ENCODE peak calls at places on chromosomes 16 and 17, in six cellular contexts. Q is heart right ventricle; T is fibroblast of lung; H is A549; I is CD4-positive, CD25-positive, alpha-beta regulatory T cell; L is upper lobe of right lung. U is an unnamed sample.

GRCh38 chr17:57648720-57649119 is 96.4 kb downstream of the CCDC182 start:
- DNase-seq in Q (no peak), T (no peak), H (no peak), I (no peak), L (no peak), U (no peak)

GRCh38 chr17:48995871-48996695 is 1.1 kb upstream of the IGF2BP1 start:
- DNase-seq in Q (no peak), T (no peak), H (peak), I (no peak), L (no peak), U (no peak)

GRCh38 chr17:32813021-32813420 is 63.9 kb downstream of the MYO1D start:
- DNase-seq in Q (no peak), T (peak), H (no peak), I (no peak), L (no peak), U (no peak)

GRCh38 chr17:17044846-17045561 is 2.7 kb downstream of the MPRIP start:
- DNase-seq in Q (no peak), T (peak), H (peak), I (peak), L (peak), U (no peak)

GRCh38 chr17:60857521-60857920 is 179.9 kb downstream of the BCAS3 start:
- DNase-seq in Q (no peak), T (no peak), H (no peak), I (no peak), L (no peak), U (no peak)

GRCh38 chr16:24428751-24429150 is 110.6 kb upstream of the RBBP6 start:
- DNase-seq in Q (no peak), T (no peak), H (no peak), I (no peak), L (no peak), U (no peak)

GRCh38 chr17:8948462-8948861 is 17.0 kb downstream of the PIK3R5 start:
- DNase-seq in Q (no peak), T (no peak), H (no peak), I (no peak), L (no peak), U (no peak)

GRCh38 chr17:28327709-28328108 is 7.6 kb downstream of the IFT20 start:
- DNase-seq in Q (no peak), T (peak), H (peak), I (no peak), L (no peak), U (no peak)

GRCh38 chr16:72901012-72901411 is 146.9 kb downstream of the ZFHX3 start:
- DNase-seq in Q (no peak), T (no peak), H (no peak), I (no peak), L (no peak), U (no peak)

DNA sequence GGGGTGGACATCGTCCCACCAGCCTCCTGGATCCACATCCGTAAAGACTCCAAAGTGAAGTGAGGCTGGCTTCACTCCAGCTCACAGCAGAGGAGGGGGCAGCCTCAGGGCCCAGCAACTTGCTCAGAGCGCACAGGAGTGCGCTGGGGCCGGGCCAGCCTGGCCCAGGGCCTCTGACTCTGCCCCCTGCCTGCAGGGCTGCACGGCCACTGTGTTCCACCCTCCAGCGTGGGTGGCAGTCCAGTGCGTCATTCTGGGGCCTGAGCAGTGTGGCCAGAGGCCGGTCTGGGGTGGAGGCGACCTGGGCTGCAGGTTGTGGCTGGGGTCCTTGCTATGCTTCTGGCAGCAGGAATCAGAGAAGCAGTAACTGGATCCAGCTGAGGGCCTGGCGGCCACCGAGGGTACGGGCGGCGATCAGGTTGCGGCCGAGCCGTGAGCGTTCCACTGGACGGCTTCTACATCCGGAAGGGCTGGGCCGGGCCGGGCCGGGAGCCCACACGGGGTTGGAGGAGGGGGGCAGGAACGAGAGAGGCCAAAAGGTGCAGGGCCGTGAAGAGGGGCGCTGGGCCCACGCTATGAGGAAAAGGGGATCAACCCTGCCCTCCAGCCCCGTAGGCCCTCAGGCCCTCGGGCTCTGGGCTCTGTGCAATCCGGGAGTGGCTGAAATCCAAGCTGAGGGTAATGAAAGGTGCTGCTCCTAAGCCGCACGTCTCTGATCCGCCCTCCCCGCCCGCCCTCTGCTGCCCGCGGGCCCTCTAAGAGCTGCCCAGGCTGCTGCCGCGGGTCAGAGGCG is at the start of gene FSCN2:
- DNase-seq in Q (peak), T (no peak), H (no peak), I (no peak), L (no peak), U (no peak)
- H3K4me3 ChIP-seq in Q (no peak), T (no peak), H (no peak), I (no peak), L (no peak), U (no peak)

DNA sequence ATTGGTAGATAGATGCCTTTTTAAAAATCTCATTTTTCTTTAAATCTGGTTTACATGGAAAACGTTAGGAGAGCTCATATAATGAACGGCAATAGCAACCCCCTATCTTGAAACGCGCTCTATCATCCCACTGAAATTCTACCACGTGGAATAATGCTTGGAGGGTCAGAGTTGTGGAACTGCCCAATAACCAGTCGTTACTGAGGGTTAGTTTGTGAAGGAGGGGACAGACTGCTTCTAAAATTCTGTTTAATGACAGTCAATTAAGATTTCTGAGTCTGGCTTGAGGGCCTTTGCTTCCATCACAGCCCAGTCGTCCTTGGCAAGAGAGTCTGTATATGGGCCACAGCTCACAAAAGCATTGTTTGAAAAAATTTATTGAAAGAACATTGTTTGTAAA is 482 bp downstream of the IRF8 start:
- DNase-seq in Q (no peak), T (no peak), H (no peak), I (no peak), L (no peak), U (no peak)
- H3K4me3 ChIP-seq in Q (peak), T (no peak), H (peak), I (no peak), L (peak), U (peak)

GRCh38 chr16:84650062-84650991 is 2.0 kb downstream of the KLHL36 start:
- DNase-seq in Q (no peak), T (peak), H (peak), I (no peak), L (no peak), U (no peak)
- H3K4me3 ChIP-seq in Q (no peak), T (peak), H (no peak), I (no peak), L (no peak), U (no peak)

DNA sequence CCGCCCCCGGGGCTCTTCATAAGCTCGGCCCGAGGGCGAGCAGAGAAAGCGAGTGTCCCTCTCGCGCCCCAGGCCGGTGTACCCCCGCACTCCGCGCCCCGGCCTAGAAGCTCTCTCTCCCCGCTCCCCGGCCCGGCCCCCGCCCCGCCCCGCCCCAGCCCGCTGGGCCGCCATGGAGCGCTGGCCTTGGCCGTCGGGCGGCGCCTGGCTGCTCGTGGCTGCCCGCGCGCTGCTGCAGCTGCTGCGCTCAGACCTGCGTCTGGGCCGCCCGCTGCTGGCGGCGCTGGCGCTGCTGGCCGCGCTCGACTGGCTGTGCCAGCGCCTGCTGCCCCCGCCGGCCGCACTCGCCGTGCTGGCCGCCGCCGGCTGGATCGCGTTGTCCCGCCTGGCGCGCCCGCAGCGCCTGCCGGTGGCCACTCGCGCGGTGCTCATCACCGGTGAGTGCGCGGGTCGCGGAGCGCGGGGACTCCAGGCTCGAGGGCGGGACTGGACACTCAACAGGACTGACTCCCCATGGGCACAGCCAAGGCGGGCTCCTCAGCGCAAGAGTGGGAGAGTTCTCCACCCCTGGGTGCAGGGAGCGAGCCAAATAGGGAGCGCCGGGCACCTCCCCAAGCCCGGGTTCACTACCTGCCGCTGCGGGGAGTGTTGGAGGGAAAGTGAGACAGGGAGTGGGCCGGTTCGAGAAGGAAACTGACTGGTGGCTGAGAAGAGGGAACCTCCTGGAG is at the start of gene HSD11B2:
- DNase-seq in Q (peak), T (peak), H (peak), I (no peak), L (peak), U (no peak)
- H3K4me3 ChIP-seq in Q (peak), T (peak), H (peak), I (no peak), L (peak), U (peak)

GRCh38 chr16:56281256-56281805 is 90.0 kb downstream of the GNAO1 start:
- DNase-seq in Q (no peak), T (no peak), H (no peak), I (peak), L (no peak), U (no peak)

GRCh38 chr16:56279132-56279531 is 87.8 kb downstream of the GNAO1 start:
- DNase-seq in Q (no peak), T (no peak), H (no peak), I (peak), L (peak), U (peak)

GRCh38 chr16:56284521-56284920 is 93.2 kb downstream of the GNAO1 start:
- DNase-seq in Q (no peak), T (no peak), H (no peak), I (no peak), L (no peak), U (no peak)

GRCh38 chr16:56279914-56280313 is 88.6 kb downstream of the GNAO1 start:
- DNase-seq in Q (no peak), T (no peak), H (no peak), I (no peak), L (no peak), U (no peak)

DNA sequence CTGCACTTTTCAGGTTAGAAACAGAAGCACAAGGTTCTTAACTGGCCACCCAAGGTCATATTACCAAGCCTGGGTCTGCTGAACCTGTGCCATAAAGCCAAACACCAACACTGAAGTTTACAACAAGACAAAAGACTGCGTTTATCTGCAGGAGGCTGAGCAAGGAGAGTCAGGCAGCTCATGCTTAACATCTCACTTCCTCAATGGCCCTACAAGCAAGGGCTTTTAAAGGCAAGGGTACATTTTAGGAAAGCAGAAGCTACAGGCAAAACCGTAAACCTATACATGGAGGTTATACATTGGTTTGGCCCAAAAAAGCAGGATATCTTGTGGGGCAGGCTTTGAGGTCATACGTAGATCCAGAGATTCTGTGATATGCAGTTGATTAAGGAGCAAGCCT is 91.2 kb downstream of the GNAO1 start:
- DNase-seq in Q (no peak), T (no peak), H (no peak), I (no peak), L (no peak), U (no peak)
- H3K4me3 ChIP-seq in Q (no peak), T (no peak), H (no peak), I (no peak), L (no peak), U (no peak)

DNA sequence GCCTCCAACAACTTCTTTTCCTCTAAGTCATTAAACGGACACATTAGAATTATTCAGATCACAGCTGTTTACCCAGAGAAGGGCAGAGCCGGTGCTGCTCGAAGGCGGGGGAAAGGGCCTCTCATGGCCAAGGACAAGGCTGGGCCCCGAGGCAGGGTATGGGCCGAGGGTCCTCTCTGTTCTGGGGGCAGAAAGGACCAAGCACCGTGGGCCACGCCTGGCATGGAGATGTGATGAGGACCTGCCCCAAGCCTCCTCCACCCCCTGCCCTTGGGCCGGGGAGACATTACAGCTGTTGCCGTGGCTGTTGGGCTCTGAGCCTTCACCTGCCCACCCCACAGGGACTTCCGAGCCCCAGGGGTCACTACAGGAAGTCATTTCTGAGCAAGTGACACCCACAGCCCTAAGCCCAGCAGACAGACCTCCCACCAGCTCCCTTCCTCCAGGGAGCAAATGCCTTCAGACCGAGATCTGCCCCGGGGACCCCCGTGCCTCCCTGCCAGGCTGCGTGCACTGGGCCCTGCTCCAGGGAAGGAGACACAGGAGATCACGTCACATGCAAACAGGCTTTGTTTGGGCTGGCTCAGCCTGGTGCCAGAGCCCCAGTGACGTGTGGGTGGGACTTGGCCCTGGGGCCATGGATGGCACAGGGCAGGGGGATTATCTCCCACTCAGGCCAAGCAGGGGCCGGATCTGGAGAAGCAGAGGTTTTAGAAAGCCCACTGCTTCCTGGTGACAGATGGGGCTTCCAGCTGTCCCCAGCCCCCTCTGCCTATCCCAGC is 652 bp upstream of the PVALEF start:
- DNase-seq in Q (no peak), T (no peak), H (no peak), I (no peak), L (no peak), U (no peak)
- H3K4me3 ChIP-seq in Q (peak), T (no peak), H (no peak), I (no peak), L (no peak), U (no peak)

GRCh38 chr16:56682703-56683397 is 580 bp downstream of the MT1X start:
- DNase-seq in Q (no peak), T (no peak), H (no peak), I (no peak), L (no peak), U (no peak)

GRCh38 chr16:56681939-56682702 is at the start of gene MT1X:
- DNase-seq in Q (peak), T (peak), H (peak), I (peak), L (peak), U (peak)

GRCh38 chr16:56683424-56684162 is 1.3 kb downstream of the MT1X start:
- DNase-seq in Q (no peak), T (no peak), H (no peak), I (no peak), L (no peak), U (no peak)

GRCh38 chr16:56684926-56685590 is 2.8 kb downstream of the MT1X start:
- DNase-seq in Q (no peak), T (no peak), H (no peak), I (no peak), L (no peak), U (no peak)

GRCh38 chr16:56684256-56684925 is 2.1 kb downstream of the MT1X start:
- DNase-seq in Q (no peak), T (no peak), H (no peak), I (no peak), L (no peak), U (no peak)
- H3K4me3 ChIP-seq in Q (no peak), T (no peak), H (no peak), I (no peak), L (peak), U (no peak)

DNA sequence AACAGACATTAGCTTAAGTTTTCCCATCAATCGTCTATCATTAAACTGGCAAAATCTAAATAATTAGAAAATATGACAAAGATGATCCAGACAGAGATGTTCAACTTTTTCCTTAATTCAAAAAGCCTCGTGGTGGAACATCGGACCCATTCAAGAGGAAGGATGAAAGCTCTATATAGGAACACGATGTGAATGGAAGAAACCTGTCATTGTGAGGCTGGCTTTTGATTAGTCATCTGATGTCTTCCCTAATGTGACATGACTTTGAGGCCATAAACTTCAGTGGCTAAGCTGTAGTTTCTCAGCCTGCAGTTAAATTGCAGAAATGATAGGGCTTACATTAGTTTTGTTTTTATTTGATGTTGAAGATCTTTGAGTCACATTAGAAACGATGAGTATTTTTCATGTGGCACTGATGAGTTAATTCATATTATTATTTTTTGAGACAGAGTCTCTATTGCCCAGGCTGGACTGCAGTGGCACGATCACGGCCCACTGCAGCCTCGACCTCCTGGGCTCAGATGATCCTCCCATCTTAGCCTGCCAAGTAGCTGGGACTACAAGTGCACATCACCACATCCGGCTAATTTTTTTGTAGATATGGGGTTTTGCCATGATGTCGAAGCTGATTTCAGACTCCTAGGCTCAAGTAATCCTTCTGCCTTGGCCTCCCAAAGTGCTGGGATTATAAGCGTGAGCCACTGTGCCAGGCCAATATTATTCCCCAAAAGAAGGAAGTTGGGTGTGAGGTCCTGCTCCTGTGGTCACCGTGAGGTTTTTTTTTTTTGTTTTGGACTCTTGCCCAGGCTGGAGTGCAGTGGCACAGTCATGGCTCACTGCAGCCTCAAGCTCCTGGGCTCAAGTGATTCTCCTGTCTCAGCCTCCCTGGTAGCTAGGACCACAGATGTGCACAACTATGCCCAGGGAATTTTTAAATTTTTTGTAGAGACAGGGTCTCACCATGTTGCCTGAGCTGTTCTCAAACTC is 1.3 kb downstream of the AMZ2 start:
- DNase-seq in Q (no peak), T (no peak), H (no peak), I (peak), L (no peak), U (no peak)
- H3K4me3 ChIP-seq in Q (peak), T (peak), H (peak), I (peak), L (peak), U (peak)

GRCh38 chr16:89949121-89949742 is 677 bp downstream of the DEF8 start:
- DNase-seq in Q (no peak), T (no peak), H (no peak), I (no peak), L (no peak), U (no peak)

GRCh38 chr16:89952551-89952950 is 4.0 kb downstream of the DEF8 start:
- DNase-seq in Q (no peak), T (no peak), H (no peak), I (no peak), L (no peak), U (no peak)

GRCh38 chr16:89952049-89952448 is 3.5 kb downstream of the DEF8 start:
- DNase-seq in Q (no peak), T (no peak), H (no peak), I (no peak), L (no peak), U (no peak)

GRCh38 chr16:89951509-89951908 is 3.0 kb downstream of the DEF8 start:
- DNase-seq in Q (no peak), T (no peak), H (no peak), I (no peak), L (no peak), U (no peak)

GRCh38 chr16:89949756-89950155 is 1.2 kb downstream of the DEF8 start:
- DNase-seq in Q (no peak), T (no peak), H (no peak), I (no peak), L (no peak), U (no peak)
- H3K4me3 ChIP-seq in Q (peak), T (peak), H (peak), I (no peak), L (no peak), U (no peak)